ENCODE peak calls at places on chromosomes 5 and 9, in ten cellular contexts. P, R, I, B, A, Q, H, M, V and W are unnamed samples.

GRCh38 chr5:20231040-20231439 is 243.0 kb upstream of the CDH18 start:
- DNase-seq in P (peak), R (no peak), I (no peak), B (no peak), A (no peak), Q (no peak), H (peak), M (no peak), V (no peak), W (no peak)

GRCh38 chr5:78243639-78244038 is 50.9 kb downstream of the AP3B1 start:
- DNase-seq in P (peak), R (peak), I (no peak), B (peak), A (peak), Q (no peak), H (peak), M (no peak), V (no peak), W (no peak)

GRCh38 chr5:456351-457194 is 13.6 kb downstream of the EXOC3 start:
- DNase-seq in P (no peak), R (no peak), I (no peak), B (no peak), A (no peak), Q (no peak), H (no peak), M (no peak), V (peak), W (no peak)

GRCh38 chr9:90839183-90839582 is 37.6 kb downstream of the SYK start:
- DNase-seq in P (no peak), R (no peak), I (no peak), B (no peak), A (no peak), Q (no peak), H (no peak), M (no peak), V (no peak), W (no peak)

GRCh38 chr9:130073373-130073772 is 19.7 kb downstream of the GPR107 start:
- DNase-seq in P (peak), R (no peak), I (no peak), B (no peak), A (no peak), Q (no peak), H (peak), M (peak), V (no peak), W (no peak)

GRCh38 chr5:172887735-172888134 is 53.7 kb downstream of the ERGIC1 start:
- DNase-seq in P (peak), R (no peak), I (peak), B (no peak), A (no peak), Q (no peak), H (peak), M (peak), V (peak), W (no peak)

GRCh38 chr9:118336952-118337349 is 632.7 kb downstream of the TLR4 start:
- DNase-seq in P (no peak), R (no peak), I (no peak), B (no peak), A (no peak), Q (no peak), H (no peak), M (no peak), V (no peak), W (no peak)

GRCh38 chr5:141783599-141784296 is 94.5 kb downstream of the PCDH1 start:
- DNase-seq in P (no peak), R (no peak), I (no peak), B (no peak), A (peak), Q (no peak), H (peak), M (no peak), V (no peak), W (peak)

GRCh38 chr9:88303785-88304495 is 84.3 kb upstream of the SPIN1 start:
- DNase-seq in P (no peak), R (peak), I (no peak), B (no peak), A (peak), Q (no peak), H (peak), M (no peak), V (no peak), W (no peak)

GRCh38 chr5:143577554-143577953 is 174.1 kb upstream of the NR3C1 start:
- DNase-seq in P (no peak), R (no peak), I (no peak), B (no peak), A (no peak), Q (no peak), H (no peak), M (no peak), V (no peak), W (no peak)

GRCh38 chr9:7266911-7267555 is 509.3 kb downstream of the KDM4C start:
- DNase-seq in P (no peak), R (no peak), I (peak), B (no peak), A (no peak), Q (no peak), H (no peak), M (no peak), V (no peak), W (peak)

GRCh38 chr9:110332766-110333165 is 4.9 kb downstream of the TXNDC8 start:
- DNase-seq in P (no peak), R (no peak), I (no peak), B (no peak), A (no peak), Q (no peak), H (no peak), M (no peak), V (no peak), W (no peak)

GRCh38 chr5:59583810-59584562 is 309.5 kb downstream of the PDE4D start:
- DNase-seq in P (no peak), R (no peak), I (no peak), B (no peak), A (no peak), Q (no peak), H (no peak), M (no peak), V (no peak), W (peak)